ENCODE peak calls at places on chromosomes 12 and 14, in ten cellular contexts. C, A, X, Y, D, S, W, T, P and L are unnamed samples.

GRCh38 chr12:46933947-46934346 is 108.2 kb upstream of the SLC38A4 start:
- DNase-seq in C (no peak), A (peak; percentile 52), X (no peak), Y (no peak), D (no peak), S (peak; percentile 77), W (no peak), T (no peak), P (no peak), L (no peak)

GRCh38 chr14:53967606-53968005 is 11.0 kb upstream of the BMP4 start:
- DNase-seq in C (no peak), A (no peak), X (no peak), Y (no peak), D (no peak), S (peak; percentile 23), W (no peak), T (no peak), P (no peak), L (no peak)

GRCh38 chr12:89384050-89384749 is 31.9 kb upstream of the DUSP6 start:
- DNase-seq in C (peak; percentile 75), A (peak; percentile 84), X (no peak), Y (peak; percentile 62), D (no peak), S (peak; percentile 96), W (peak; percentile 22), T (no peak), P (peak; percentile 68), L (no peak)

GRCh38 chr12:67068773-67069450 is 200.2 kb upstream of the CAND1 start:
- DNase-seq in C (peak; percentile 72), A (peak; percentile 83), X (peak; percentile 38), Y (peak; percentile 34), D (peak; percentile 52), S (peak; percentile 32), W (peak; percentile 34), T (no peak), P (peak; percentile 64), L (peak; percentile 16)

GRCh38 chr14:103730490-103731035 is 15.0 kb downstream of the ZFYVE21 start:
- DNase-seq in C (no peak), A (no peak), X (no peak), Y (peak; percentile 74), D (peak; percentile 80), S (no peak), W (no peak), T (no peak), P (no peak), L (no peak)

GRCh38 chr14:59283380-59283779 is 94.9 kb downstream of the DAAM1 start:
- DNase-seq in C (no peak), A (peak; percentile 85), X (no peak), Y (no peak), D (no peak), S (peak; percentile 52), W (no peak), T (no peak), P (no peak), L (no peak)

GRCh38 chr12:24649634-24650033 is 299.3 kb downstream of the BCAT1 start:
- DNase-seq in C (no peak), A (no peak), X (no peak), Y (no peak), D (no peak), S (no peak), W (no peak), T (no peak), P (no peak), L (no peak)

GRCh38 chr14:76876076-76876475 is 49.9 kb downstream of the LRRC74A start:
- DNase-seq in C (peak; percentile 82), A (peak; percentile 63), X (peak; percentile 49), Y (peak; percentile 67), D (peak; percentile 74), S (peak; percentile 83), W (peak; percentile 35), T (no peak), P (peak; percentile 54), L (no peak)

GRCh38 chr14:47929334-47929733 is 253.9 kb upstream of the MDGA2 start:
- DNase-seq in C (no peak), A (no peak), X (no peak), Y (no peak), D (no peak), S (no peak), W (no peak), T (no peak), P (no peak), L (peak; percentile 1)

GRCh38 chr12:5123921-5124320 is 80.2 kb downstream of the KCNA5 start:
- DNase-seq in C (no peak), A (no peak), X (no peak), Y (no peak), D (no peak), S (no peak), W (no peak), T (no peak), P (no peak), L (no peak)

GRCh38 chr14:94685166-94685581 is 73.0 kb downstream of the SERPINA3 start:
- DNase-seq in C (peak; percentile 48), A (no peak), X (no peak), Y (no peak), D (no peak), S (no peak), W (no peak), T (no peak), P (no peak), L (no peak)

GRCh38 chr12:50047693-50048250 is 9.6 kb upstream of the ASIC1 start:
- DNase-seq in C (no peak), A (no peak), X (no peak), Y (no peak), D (no peak), S (no peak), W (no peak), T (no peak), P (no peak), L (no peak)

GRCh38 chr12:50049254-50050118 is 7.9 kb upstream of the ASIC1 start:
- DNase-seq in C (no peak), A (no peak), X (no peak), Y (no peak), D (no peak), S (no peak), W (no peak), T (no peak), P (no peak), L (no peak)

GRCh38 chr12:50050410-50051280 is 6.8 kb upstream of the ASIC1 start:
- DNase-seq in C (peak; percentile 93), A (no peak), X (no peak), Y (peak; percentile 69), D (peak; percentile 85), S (peak; percentile 96), W (peak; percentile 75), T (no peak), P (peak; percentile 57), L (no peak)

GRCh38 chr12:50052544-50052943 is 4.9 kb upstream of the ASIC1 start:
- DNase-seq in C (no peak), A (no peak), X (no peak), Y (no peak), D (no peak), S (no peak), W (no peak), T (no peak), P (no peak), L (no peak)

GRCh38 chr12:50050119-50050385 is 7.3 kb upstream of the ASIC1 start:
- DNase-seq in C (no peak), A (no peak), X (no peak), Y (no peak), D (no peak), S (no peak), W (no peak), T (no peak), P (no peak), L (no peak)
- H3K4me3 ChIP-seq in C (peak overlapping the region; percentile 25), A (no peak overlapping the region), X (no peak overlapping the region), Y (no peak overlapping the region), D (no peak overlapping the region), S (no peak overlapping the region), W (peak overlapping the region; percentile 24), T (no peak overlapping the region), P (no peak overlapping the region), L (no peak overlapping the region)

GRCh38 chr12:64142784-64143183 is 79.3 kb downstream of the KICS2 start:
- DNase-seq in C (no peak), A (no peak), X (no peak), Y (no peak), D (no peak), S (no peak), W (no peak), T (no peak), P (no peak), L (no peak)
- TF ChIP-seq CTCF in C (no peak), A (no peak), X (no peak), Y (no peak), D (no peak), S (no peak), W (no peak), T (no peak), P (no peak), L (no peak)

GRCh38 chr12:3493225-3494049 is 2.4 kb downstream of the PRMT8 start:
- DNase-seq in C (no peak), A (no peak), X (no peak), Y (no peak), D (peak; percentile 61), S (no peak), W (no peak), T (no peak), P (no peak), L (no peak)
- H3K27me3 ChIP-seq in C (peaks cover 78% of the 10 kb centered on the region), A (no peaks in the 10 kb centered on the region), X (peaks cover 10% of the 10 kb centered on the region), Y (peaks cover 70% of the 10 kb centered on the region), D (peaks cover 14% of the 10 kb centered on the region), S (peaks cover 67% of the 10 kb centered on the region), W (no peaks in the 10 kb centered on the region), T (no peaks in the 10 kb centered on the region), P (peaks cover 92% of the 10 kb centered on the region), L (peaks cover 3% of the 10 kb centered on the region)

GRCh38 chr12:115984607-115985006 is 292.9 kb downstream of the MED13L start:
- DNase-seq in C (no peak), A (no peak), X (no peak), Y (no peak), D (no peak), S (no peak), W (no peak), T (no peak), P (no peak), L (no peak)

GRCh38 chr12:115993715-115994114 is 283.8 kb downstream of the MED13L start:
- DNase-seq in C (no peak), A (no peak), X (no peak), Y (no peak), D (no peak), S (no peak), W (no peak), T (no peak), P (no peak), L (no peak)

GRCh38 chr12:115988629-115989563 is 288.6 kb downstream of the MED13L start:
- DNase-seq in C (no peak), A (no peak), X (no peak), Y (no peak), D (no peak), S (no peak), W (no peak), T (no peak), P (no peak), L (no peak)

GRCh38 chr12:115988193-115988592 is 289.3 kb downstream of the MED13L start:
- DNase-seq in C (no peak), A (no peak), X (no peak), Y (no peak), D (no peak), S (no peak), W (no peak), T (no peak), P (no peak), L (no peak)

DNA sequence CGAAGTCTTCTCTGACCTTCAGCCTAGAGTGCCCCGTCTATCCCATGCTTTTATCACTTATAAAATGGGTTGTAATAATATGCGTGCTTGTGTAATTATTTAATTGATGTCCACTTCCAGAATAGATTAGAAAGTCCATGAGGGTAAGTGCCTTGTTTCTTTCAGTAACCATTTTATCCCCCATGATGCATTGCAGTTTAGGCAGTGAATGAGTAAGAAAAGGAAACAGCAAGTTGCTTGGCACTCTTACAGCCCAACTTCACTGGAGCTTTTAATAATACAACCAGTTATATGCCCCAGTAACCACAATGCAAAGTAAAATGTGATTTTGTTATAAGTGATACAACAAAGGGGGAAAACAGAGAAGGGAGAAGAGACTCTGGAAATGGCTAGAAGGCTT is 287.3 kb downstream of the MED13L start:
- DNase-seq in C (no peak), A (no peak), X (no peak), Y (no peak), D (no peak), S (no peak), W (no peak), T (no peak), P (no peak), L (no peak)
- H3K4me3 ChIP-seq in C (no peak overlapping the region), A (no peak overlapping the region), X (no peak overlapping the region), Y (no peak overlapping the region), D (no peak overlapping the region), S (no peak overlapping the region), W (no peak overlapping the region), T (no peak overlapping the region), P (no peak overlapping the region), L (no peak overlapping the region)